ENCODE peak calls at places on chromosomes 3 and 15, in seven cellular contexts. E, F, N, C, M, D and K are unnamed samples.

GRCh38 chr15:69666921-69667811 is 214.5 kb downstream of the RPLP1 start:
- DNase-seq in E (no peak), D (no peak), F (peak), M (no peak), C (no peak), N (no peak), K (no peak)

GRCh38 chr15:64164436-64164835 is 1.6 kb upstream of the PPIB start:
- DNase-seq in F (no peak), N (no peak), C (no peak), M (no peak), D (no peak), E (no peak), K (no peak)

GRCh38 chr15:38029741-38030140 is 95.3 kb downstream of the TMCO5A start:
- DNase-seq in E (no peak), N (no peak), M (peak), F (no peak), D (no peak), C (no peak), K (peak)

GRCh38 chr3:33877187-33877586 is 78.8 kb downstream of the PDCD6IP start:
- DNase-seq in E (no peak), C (no peak), D (no peak), M (no peak), F (no peak), N (no peak), K (no peak)

GRCh38 chr3:136543385-136543784 is 208.8 kb downstream of the STAG1 start:
- DNase-seq in D (no peak), E (no peak), M (peak), N (peak), C (no peak), F (no peak), K (no peak)

GRCh38 chr3:141682921-141683320 is 55.2 kb upstream of the RNF7 start:
- DNase-seq in M (no peak), N (no peak), F (no peak), E (no peak), C (no peak), D (no peak), K (no peak)

GRCh38 chr15:71651750-71652186 is 158.6 kb upstream of the NR2E3 start:
- DNase-seq in C (no peak), M (peak), D (peak), F (no peak), N (peak), E (peak), K (peak)

GRCh38 chr3:52051444-52051843 is 4.9 kb downstream of the DUSP7 start:
- DNase-seq in C (no peak), D (no peak), N (no peak), E (no peak), M (no peak), F (no peak), K (no peak)

GRCh38 chr3:9098716-9099675 is 135.7 kb upstream of the RAD18 start:
- DNase-seq in E (no peak), D (no peak), M (no peak), C (no peak), F (no peak), N (no peak), K (peak)

GRCh38 chr3:134352031-134352671 is 22.1 kb downstream of the AMOTL2 start:
- DNase-seq in F (no peak), N (peak), C (no peak), E (no peak), D (no peak), M (no peak), K (no peak)

GRCh38 chr3:4001976-4002375 is 202.7 kb downstream of the LRRN1 start:
- DNase-seq in N (no peak), C (no peak), D (no peak), M (no peak), E (no peak), F (no peak), K (no peak)

GRCh38 chr3:197942956-197943556 is 6.9 kb upstream of the RPL35A start:
- DNase-seq in F (no peak), N (peak), C (no peak), M (peak), D (no peak), E (no peak), K (peak)

GRCh38 chr15:89777821-89778380 is 1.8 kb downstream of the MESP2 start:
- DNase-seq in F (no peak), C (no peak), D (no peak), N (no peak), M (no peak), E (no peak), K (no peak)

GRCh38 chr3:155131104-155131503 is 51.0 kb downstream of the MME start:
- DNase-seq in N (peak), D (no peak), E (no peak), C (no peak), F (no peak), M (no peak), K (peak)

GRCh38 chr3:96214941-96215340 is 599.5 kb upstream of the EPHA6 start:
- DNase-seq in C (no peak), N (no peak), E (no peak), F (no peak), D (no peak), M (no peak), K (no peak)

GRCh38 chr15:64905119-64905831 is 6.4 kb upstream of the ANKDD1A start:
- DNase-seq in M (peak), E (peak), N (peak), F (peak), D (peak), C (peak), K (peak)

GRCh38 chr15:42131826-42132806 is 24.3 kb downstream of the PLA2G4F start:
- DNase-seq in M (peak), N (no peak), C (no peak), E (no peak), D (no peak), F (no peak), K (no peak)

GRCh38 chr15:67413770-67414429 is 107.0 kb upstream of the C15orf61 start:
- DNase-seq in M (no peak), C (no peak), N (peak), D (no peak), F (no peak), E (no peak), K (peak)

GRCh38 chr3:7166460-7166859 is 305.5 kb downstream of the GRM7 start:
- DNase-seq in E (no peak), F (no peak), C (no peak), D (no peak), N (no peak), M (no peak), K (no peak)

GRCh38 chr15:56538901-56539545 is 74.1 kb upstream of the MNS1 start:
- DNase-seq in F (no peak), C (no peak), M (no peak), E (no peak), D (no peak), N (no peak), K (no peak)

GRCh38 chr3:23175361-23176073 is 27.6 kb upstream of the UBE2E2 start:
- DNase-seq in C (no peak), N (no peak), M (no peak), D (no peak), F (no peak), E (no peak), K (peak)

GRCh38 chr3:35645189-35645588 is 5.9 kb downstream of the ARPP21 start:
- DNase-seq in N (no peak), E (no peak), C (no peak), F (no peak), M (no peak), D (no peak), K (no peak)

GRCh38 chr15:29449136-29449535 is 179.5 kb upstream of the NSMCE3 start:
- DNase-seq in N (no peak), D (peak), C (no peak), E (no peak), M (no peak), F (no peak), K (peak)

GRCh38 chr3:195458188-195458800 is 15.5 kb upstream of the ACAP2 start:
- DNase-seq in F (peak), D (no peak), E (no peak), C (no peak), M (no peak), N (no peak), K (no peak)

GRCh38 chr15:44584162-44584749 is 47.3 kb downstream of the EIF3J start:
- DNase-seq in F (peak), C (peak), D (peak), N (peak), E (no peak), M (peak), K (peak)

GRCh38 chr3:48034000-48034516 is 17.8 kb upstream of the MAP4 start:
- DNase-seq in M (no peak), N (peak), F (no peak), E (no peak), D (no peak), C (no peak), K (peak)

GRCh38 chr3:56917740-56918568 is 116.2 kb upstream of the ARHGEF3 start:
- DNase-seq in D (no peak), E (no peak), N (no peak), C (no peak), F (peak), M (no peak), K (no peak)

GRCh38 chr3:149848238-149848637 is 35.2 kb downstream of the RNF13 start:
- DNase-seq in D (no peak), E (no peak), F (no peak), C (no peak), M (no peak), N (no peak), K (no peak)

GRCh38 chr15:51181221-51181620 is 86.5 kb upstream of the TNFAIP8L3 start:
- DNase-seq in F (no peak), E (no peak), M (no peak), D (no peak), C (no peak), N (no peak), K (no peak)

GRCh38 chr15:70426065-70426821 is 328.5 kb upstream of the TLE3 start:
- DNase-seq in F (no peak), D (no peak), M (no peak), C (no peak), E (no peak), N (no peak), K (peak)

GRCh38 chr3:63863150-63864007 is at the start of the genes ATXN7 and THOC7:
- DNase-seq in M (peak), E (no peak), D (no peak), C (peak), F (peak), N (peak), K (peak)

GRCh38 chr15:78620839-78621421 is at the start of gene CHRNA3:
- DNase-seq in F (no peak), M (no peak), E (no peak), D (no peak), C (no peak), N (no peak), K (no peak)

GRCh38 chr15:36040173-36040572 is 494.2 kb upstream of the DPH6 start:
- DNase-seq in E (no peak), F (no peak), N (no peak), C (no peak), D (no peak), M (no peak), K (no peak)

GRCh38 chr3:171783086-171783485 is 27.2 kb downstream of the PLD1 start:
- DNase-seq in N (peak), M (no peak), C (no peak), D (no peak), E (no peak), F (no peak), K (peak)

GRCh38 chr15:48318131-48318530 is 13.1 kb upstream of the DUT start:
- DNase-seq in M (no peak), E (no peak), C (no peak), N (no peak), F (no peak), D (no peak), K (no peak)

GRCh38 chr15:41967506-41968206 is 4.7 kb downstream of the EHD4 start:
- DNase-seq in C (no peak), E (no peak), M (peak), N (peak), F (peak), D (no peak), K (no peak)